ENCODE peak calls at places on chromosomes 5 and 9, in ten cellular contexts. One of them, this sample, is unnamed.

GRCh38 chr9:12884736-12885395 is 110.0 kb downstream of the LURAP1L start:
- DNase-seq in astrocyte: peak
- DNase-seq in HCT116: peak
- DNase-seq in fibroblast of lung: peak
- DNase-seq in IMR-90: peak
- DNase-seq in OCI-LY7: no peak
- DNase-seq in keratinocyte: peak
- DNase-seq in mammary epithelial cell: peak
- DNase-seq in SK-N-SH: peak
- DNase-seq in A549: peak
- DNase-seq in this sample: peak

GRCh38 chr9:121827251-121827967 is 176.0 kb downstream of the DAB2IP start:
- DNase-seq in fibroblast of lung: no peak
- DNase-seq in mammary epithelial cell: no peak
- DNase-seq in IMR-90: no peak
- DNase-seq in HCT116: no peak
- DNase-seq in A549: no peak
- DNase-seq in astrocyte: no peak
- DNase-seq in keratinocyte: no peak
- DNase-seq in OCI-LY7: no peak
- DNase-seq in SK-N-SH: no peak
- DNase-seq in this sample: peak

GRCh38 chr9:131837316-131837715 is 97.4 kb upstream of the RAPGEF1 start:
- DNase-seq in OCI-LY7: no peak
- DNase-seq in astrocyte: no peak
- DNase-seq in fibroblast of lung: no peak
- DNase-seq in IMR-90: no peak
- DNase-seq in mammary epithelial cell: no peak
- DNase-seq in A549: peak
- DNase-seq in SK-N-SH: peak
- DNase-seq in keratinocyte: no peak
- DNase-seq in HCT116: no peak
- DNase-seq in this sample: peak

GRCh38 chr9:70021026-70021571 is 22.5 kb upstream of the MAMDC2 start:
- DNase-seq in mammary epithelial cell: peak
- DNase-seq in keratinocyte: peak
- DNase-seq in A549: no peak
- DNase-seq in HCT116: no peak
- DNase-seq in SK-N-SH: no peak
- DNase-seq in IMR-90: peak
- DNase-seq in fibroblast of lung: peak
- DNase-seq in OCI-LY7: no peak
- DNase-seq in astrocyte: peak
- DNase-seq in this sample: no peak

GRCh38 chr5:171453056-171453725 is 33.7 kb downstream of the FGF18 start:
- DNase-seq in HCT116: no peak
- DNase-seq in fibroblast of lung: no peak
- DNase-seq in OCI-LY7: no peak
- DNase-seq in keratinocyte: no peak
- DNase-seq in IMR-90: no peak
- DNase-seq in A549: no peak
- DNase-seq in SK-N-SH: no peak
- DNase-seq in astrocyte: no peak
- DNase-seq in mammary epithelial cell: no peak
- DNase-seq in this sample: no peak

GRCh38 chr9:14692918-14693861 is at the start of gene ZDHHC21:
- DNase-seq in IMR-90: peak
- DNase-seq in astrocyte: peak
- DNase-seq in mammary epithelial cell: peak
- DNase-seq in keratinocyte: no peak
- DNase-seq in fibroblast of lung: peak
- DNase-seq in HCT116: no peak
- DNase-seq in A549: peak
- DNase-seq in SK-N-SH: peak
- DNase-seq in OCI-LY7: peak
- DNase-seq in this sample: peak

GRCh38 chr5:154191467-154192261 is 1.1 kb downstream of the GALNT10 start:
- DNase-seq in HCT116: no peak
- DNase-seq in astrocyte: peak
- DNase-seq in fibroblast of lung: peak
- DNase-seq in keratinocyte: no peak
- DNase-seq in mammary epithelial cell: no peak
- DNase-seq in A549: no peak
- DNase-seq in SK-N-SH: no peak
- DNase-seq in OCI-LY7: peak
- DNase-seq in IMR-90: peak
- DNase-seq in this sample: no peak

GRCh38 chr5:145975361-145976066 is 39.1 kb downstream of the SH3RF2 start:
- DNase-seq in A549: no peak
- DNase-seq in fibroblast of lung: peak
- DNase-seq in HCT116: peak
- DNase-seq in keratinocyte: peak
- DNase-seq in IMR-90: peak
- DNase-seq in mammary epithelial cell: peak
- DNase-seq in SK-N-SH: peak
- DNase-seq in astrocyte: peak
- DNase-seq in OCI-LY7: no peak
- DNase-seq in this sample: no peak

GRCh38 chr5:7018601-7019000 is 305.4 kb downstream of the TENT4A start:
- DNase-seq in astrocyte: no peak
- DNase-seq in fibroblast of lung: no peak
- DNase-seq in mammary epithelial cell: no peak
- DNase-seq in IMR-90: no peak
- DNase-seq in keratinocyte: no peak
- DNase-seq in A549: no peak
- DNase-seq in OCI-LY7: no peak
- DNase-seq in HCT116: no peak
- DNase-seq in SK-N-SH: no peak
- DNase-seq in this sample: no peak

GRCh38 chr9:37528652-37529072 is 42.9 kb downstream of the POLR1E start:
- DNase-seq in OCI-LY7: peak
- DNase-seq in astrocyte: peak
- DNase-seq in IMR-90: peak
- DNase-seq in HCT116: no peak
- DNase-seq in A549: no peak
- DNase-seq in mammary epithelial cell: peak
- DNase-seq in keratinocyte: no peak
- DNase-seq in SK-N-SH: no peak
- DNase-seq in fibroblast of lung: peak
- DNase-seq in this sample: no peak

GRCh38 chr9:96218821-96219614 is 83.0 kb downstream of the HSD17B3 start:
- DNase-seq in SK-N-SH: peak
- DNase-seq in fibroblast of lung: no peak
- DNase-seq in A549: no peak
- DNase-seq in IMR-90: no peak
- DNase-seq in mammary epithelial cell: no peak
- DNase-seq in OCI-LY7: no peak
- DNase-seq in HCT116: no peak
- DNase-seq in astrocyte: no peak
- DNase-seq in keratinocyte: no peak
- DNase-seq in this sample: no peak

GRCh38 chr9:111050819-111051218 is 12.5 kb upstream of the LPAR1 start:
- DNase-seq in OCI-LY7: no peak
- DNase-seq in fibroblast of lung: peak
- DNase-seq in SK-N-SH: no peak
- DNase-seq in HCT116: no peak
- DNase-seq in keratinocyte: no peak
- DNase-seq in A549: no peak
- DNase-seq in IMR-90: peak
- DNase-seq in mammary epithelial cell: no peak
- DNase-seq in astrocyte: peak
- DNase-seq in this sample: no peak

GRCh38 chr5:132093310-132093709 is 19.7 kb downstream of the CSF2 start:
- DNase-seq in mammary epithelial cell: no peak
- DNase-seq in IMR-90: no peak
- DNase-seq in HCT116: no peak
- DNase-seq in keratinocyte: no peak
- DNase-seq in A549: no peak
- DNase-seq in fibroblast of lung: no peak
- DNase-seq in OCI-LY7: no peak
- DNase-seq in astrocyte: no peak
- DNase-seq in SK-N-SH: no peak
- DNase-seq in this sample: no peak

GRCh38 chr5:74556631-74557595 is 83.6 kb downstream of the ENC1 start:
- DNase-seq in A549: no peak
- DNase-seq in mammary epithelial cell: peak
- DNase-seq in HCT116: no peak
- DNase-seq in keratinocyte: no peak
- DNase-seq in fibroblast of lung: no peak
- DNase-seq in SK-N-SH: peak
- DNase-seq in IMR-90: peak
- DNase-seq in OCI-LY7: no peak
- DNase-seq in astrocyte: no peak
- DNase-seq in this sample: no peak

GRCh38 chr9:120978987-120979386 is 52.4 kb upstream of the TRAF1 start:
- DNase-seq in HCT116: no peak
- DNase-seq in IMR-90: no peak
- DNase-seq in SK-N-SH: no peak
- DNase-seq in A549: no peak
- DNase-seq in fibroblast of lung: no peak
- DNase-seq in OCI-LY7: no peak
- DNase-seq in keratinocyte: no peak
- DNase-seq in mammary epithelial cell: peak
- DNase-seq in astrocyte: no peak
- DNase-seq in this sample: no peak

GRCh38 chr9:34190996-34191892 is 12.4 kb downstream of the UBAP1 start:
- DNase-seq in SK-N-SH: no peak
- DNase-seq in HCT116: no peak
- DNase-seq in A549: peak
- DNase-seq in astrocyte: no peak
- DNase-seq in fibroblast of lung: peak
- DNase-seq in mammary epithelial cell: no peak
- DNase-seq in IMR-90: peak
- DNase-seq in keratinocyte: no peak
- DNase-seq in OCI-LY7: no peak
- DNase-seq in this sample: peak

DNA sequence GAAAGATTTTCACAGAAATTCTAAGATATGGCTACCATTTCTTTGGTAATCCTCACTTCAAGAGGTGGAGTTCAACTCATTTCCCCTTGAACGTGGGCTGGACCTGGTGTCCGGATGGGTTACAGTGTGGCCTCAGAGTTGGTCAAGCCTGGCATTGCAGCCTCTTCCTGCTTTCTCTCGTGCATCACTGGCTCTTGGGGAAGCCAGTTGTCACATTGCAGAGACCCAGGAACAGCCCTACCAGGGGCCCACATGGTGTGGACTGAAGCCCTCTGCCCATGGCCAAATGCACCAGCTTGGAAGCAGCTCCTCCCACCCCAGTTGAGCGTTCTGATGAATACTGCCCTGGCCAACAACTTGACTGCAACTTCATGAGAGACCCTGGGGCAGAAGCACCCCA is 47.7 kb upstream of the FCN1 start:
- DNase-seq in HCT116: no peak
- DNase-seq in A549: no peak
- DNase-seq in mammary epithelial cell: no peak
- DNase-seq in SK-N-SH: no peak
- DNase-seq in fibroblast of lung: no peak
- DNase-seq in astrocyte: no peak
- DNase-seq in keratinocyte: no peak
- DNase-seq in OCI-LY7: no peak
- DNase-seq in IMR-90: no peak
- DNase-seq in this sample: no peak
- H3K4me2 ChIP-seq in HCT116: no peak
- H3K4me2 ChIP-seq in A549: no peak
- H3K4me2 ChIP-seq in mammary epithelial cell: no peak
- H3K4me2 ChIP-seq in SK-N-SH: no peak
- H3K4me2 ChIP-seq in fibroblast of lung: no peak
- H3K4me2 ChIP-seq in astrocyte: no peak
- H3K4me2 ChIP-seq in keratinocyte: no peak
- H3K4me2 ChIP-seq in OCI-LY7: no peak
- H3K4me2 ChIP-seq in IMR-90: no peak
- H3K4me2 ChIP-seq in this sample: no peak

DNA sequence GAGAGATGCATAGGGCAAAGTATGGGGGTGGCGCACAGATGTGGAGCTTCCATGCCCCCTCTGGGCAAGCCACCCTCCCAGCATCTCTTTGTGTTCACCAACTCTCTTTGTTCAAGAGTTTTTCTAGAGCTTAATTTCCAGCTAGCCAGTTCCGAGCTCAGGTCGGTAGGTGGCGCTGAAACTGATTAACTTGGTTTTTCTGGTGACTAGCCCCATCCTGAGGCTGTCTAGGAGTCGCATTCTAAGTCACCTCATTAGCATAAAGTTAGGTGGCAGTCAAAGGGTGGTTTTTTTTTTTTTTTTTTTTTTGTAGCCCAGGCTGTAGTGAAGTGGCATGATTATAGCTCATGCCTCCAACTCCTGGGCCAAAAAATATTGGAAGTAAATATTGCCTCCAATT is 476.4 kb downstream of the KDM4C start:
- DNase-seq in IMR-90: peak
- DNase-seq in mammary epithelial cell: peak
- DNase-seq in HCT116: peak
- DNase-seq in OCI-LY7: peak
- DNase-seq in A549: peak
- DNase-seq in astrocyte: no peak
- DNase-seq in SK-N-SH: peak
- DNase-seq in keratinocyte: no peak
- DNase-seq in fibroblast of lung: peak
- DNase-seq in this sample: peak
- TF ChIP-seq CTCF in IMR-90: peak
- TF ChIP-seq CTCF in mammary epithelial cell: peak
- TF ChIP-seq CTCF in HCT116: peak
- TF ChIP-seq CTCF in OCI-LY7: peak
- TF ChIP-seq CTCF in A549: peak
- TF ChIP-seq CTCF in astrocyte: peak
- TF ChIP-seq CTCF in SK-N-SH: peak
- TF ChIP-seq CTCF in keratinocyte: peak
- TF ChIP-seq CTCF in fibroblast of lung: peak
- TF ChIP-seq CTCF in this sample: peak

DNA sequence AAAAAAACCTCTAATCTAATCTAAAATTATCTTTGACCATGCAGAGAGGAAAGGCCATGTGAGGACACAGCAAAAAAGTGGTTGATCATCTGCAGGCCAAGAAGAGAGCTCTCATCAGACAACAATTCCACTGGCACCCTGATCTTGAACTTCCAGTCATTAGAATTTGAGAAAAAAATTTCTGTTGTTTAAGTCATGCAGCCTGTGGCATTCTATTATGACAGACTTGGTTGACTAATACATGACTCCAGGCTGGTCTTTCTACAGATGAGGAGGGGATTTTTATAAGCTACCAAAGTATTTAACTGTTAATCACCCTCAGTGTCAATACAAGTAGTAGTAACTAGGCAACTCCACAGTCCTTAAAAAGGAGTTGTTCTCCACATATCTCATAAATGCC is 358.5 kb upstream of the RGMB start:
- DNase-seq in keratinocyte: peak
- DNase-seq in HCT116: no peak
- DNase-seq in IMR-90: peak
- DNase-seq in astrocyte: peak
- DNase-seq in OCI-LY7: no peak
- DNase-seq in fibroblast of lung: peak
- DNase-seq in mammary epithelial cell: peak
- DNase-seq in SK-N-SH: no peak
- DNase-seq in A549: no peak
- DNase-seq in this sample: no peak
- H3K4me2 ChIP-seq in keratinocyte: peak
- H3K4me2 ChIP-seq in HCT116: no peak
- H3K4me2 ChIP-seq in IMR-90: peak
- H3K4me2 ChIP-seq in astrocyte: peak
- H3K4me2 ChIP-seq in OCI-LY7: no peak
- H3K4me2 ChIP-seq in fibroblast of lung: no peak
- H3K4me2 ChIP-seq in mammary epithelial cell: peak
- H3K4me2 ChIP-seq in SK-N-SH: no peak
- H3K4me2 ChIP-seq in A549: no peak
- H3K4me2 ChIP-seq in this sample: no peak

GRCh38 chr9:104991144-104991953 is 63.4 kb upstream of the ABCA1 start:
- DNase-seq in mammary epithelial cell: peak
- DNase-seq in HCT116: peak
- DNase-seq in astrocyte: peak
- DNase-seq in fibroblast of lung: peak
- DNase-seq in A549: peak
- DNase-seq in IMR-90: peak
- DNase-seq in keratinocyte: peak
- DNase-seq in OCI-LY7: peak
- DNase-seq in SK-N-SH: peak
- DNase-seq in this sample: peak
- TF ChIP-seq CTCF in mammary epithelial cell: no peak
- TF ChIP-seq CTCF in HCT116: no peak
- TF ChIP-seq CTCF in astrocyte: no peak
- TF ChIP-seq CTCF in fibroblast of lung: no peak
- TF ChIP-seq CTCF in A549: no peak
- TF ChIP-seq CTCF in IMR-90: no peak
- TF ChIP-seq CTCF in keratinocyte: no peak
- TF ChIP-seq CTCF in OCI-LY7: no peak
- TF ChIP-seq CTCF in SK-N-SH: no peak
- TF ChIP-seq CTCF in this sample: no peak